ENCODE peak calls at places on chromosomes 12 and 14, in five cellular contexts. One of them, this sample, is unnamed.

GRCh38 chr12:46888568-46888967 is 62.8 kb upstream of the SLC38A4 start:
- DNase-seq in thyroid gland: no peak
- DNase-seq in stomach: no peak
- DNase-seq in skeletal muscle cell: no peak
- DNase-seq in right cardiac atrium: no peak
- DNase-seq in this sample: no peak

GRCh38 chr14:45785240-45785639 is 532.2 kb upstream of the MIS18BP1 start:
- DNase-seq in thyroid gland: no peak
- DNase-seq in stomach: peak
- DNase-seq in skeletal muscle cell: no peak
- DNase-seq in right cardiac atrium: no peak
- DNase-seq in this sample: no peak

GRCh38 chr14:71230897-71231296 is 323.6 kb downstream of the PCNX1 start:
- DNase-seq in thyroid gland: no peak
- DNase-seq in stomach: no peak
- DNase-seq in skeletal muscle cell: no peak
- DNase-seq in right cardiac atrium: no peak
- DNase-seq in this sample: no peak

GRCh38 chr12:47249719-47250506 is 170.2 kb upstream of the AMIGO2 start:
- DNase-seq in thyroid gland: no peak
- DNase-seq in stomach: no peak
- DNase-seq in skeletal muscle cell: no peak
- DNase-seq in right cardiac atrium: peak
- DNase-seq in this sample: no peak

GRCh38 chr12:67811437-67812361 is 163.2 kb downstream of the DYRK2 start:
- DNase-seq in thyroid gland: no peak
- DNase-seq in stomach: no peak
- DNase-seq in skeletal muscle cell: peak
- DNase-seq in right cardiac atrium: no peak
- DNase-seq in this sample: no peak

GRCh38 chr14:22450266-22450665 is 138.8 kb downstream of the DAD1 start:
- DNase-seq in thyroid gland: no peak
- DNase-seq in stomach: no peak
- DNase-seq in skeletal muscle cell: no peak
- DNase-seq in right cardiac atrium: no peak
- DNase-seq in this sample: no peak

GRCh38 chr12:107845226-107845979 is 70.9 kb downstream of the ASCL4 start:
- DNase-seq in thyroid gland: no peak
- DNase-seq in stomach: no peak
- DNase-seq in skeletal muscle cell: no peak
- DNase-seq in right cardiac atrium: no peak
- DNase-seq in this sample: no peak

GRCh38 chr12:2958432-2959193 is 584 bp upstream of the TEAD4 start:
- DNase-seq in thyroid gland: peak
- DNase-seq in stomach: peak
- DNase-seq in skeletal muscle cell: no peak
- DNase-seq in right cardiac atrium: peak
- DNase-seq in this sample: peak

GRCh38 chr12:62724947-62725447 is 210.0 kb downstream of the PPM1H start:
- DNase-seq in thyroid gland: peak
- DNase-seq in stomach: peak
- DNase-seq in skeletal muscle cell: peak
- DNase-seq in right cardiac atrium: no peak
- DNase-seq in this sample: peak

GRCh38 chr12:26614217-26614616 is 218.8 kb downstream of the ITPR2 start:
- DNase-seq in thyroid gland: peak
- DNase-seq in stomach: no peak
- DNase-seq in skeletal muscle cell: no peak
- DNase-seq in right cardiac atrium: peak
- DNase-seq in this sample: no peak

GRCh38 chr12:12715459-12716150 is 1.6 kb upstream of the CDKN1B start:
- DNase-seq in thyroid gland: no peak
- DNase-seq in stomach: no peak
- DNase-seq in skeletal muscle cell: no peak
- DNase-seq in right cardiac atrium: no peak
- DNase-seq in this sample: no peak

GRCh38 chr12:9806714-9807113 is 20.6 kb upstream of the KLRF1 start:
- DNase-seq in thyroid gland: no peak
- DNase-seq in stomach: no peak
- DNase-seq in skeletal muscle cell: no peak
- DNase-seq in right cardiac atrium: no peak
- DNase-seq in this sample: no peak

GRCh38 chr12:22971771-22972191 is 346.8 kb downstream of the ETNK1 start:
- DNase-seq in thyroid gland: no peak
- DNase-seq in stomach: no peak
- DNase-seq in skeletal muscle cell: peak
- DNase-seq in right cardiac atrium: no peak
- DNase-seq in this sample: no peak

GRCh38 chr12:7497661-7498060 is 5.9 kb downstream of the CD163 start:
- DNase-seq in thyroid gland: no peak
- DNase-seq in stomach: no peak
- DNase-seq in skeletal muscle cell: no peak
- DNase-seq in right cardiac atrium: no peak
- DNase-seq in this sample: no peak

GRCh38 chr12:27534060-27534764 is 10.2 kb downstream of the PPFIBP1 start:
- DNase-seq in thyroid gland: no peak
- DNase-seq in stomach: no peak
- DNase-seq in skeletal muscle cell: no peak
- DNase-seq in right cardiac atrium: no peak
- DNase-seq in this sample: no peak

GRCh38 chr12:21354641-21355040 is 18.1 kb upstream of the IAPP start:
- DNase-seq in thyroid gland: no peak
- DNase-seq in stomach: no peak
- DNase-seq in skeletal muscle cell: no peak
- DNase-seq in right cardiac atrium: no peak
- DNase-seq in this sample: no peak

GRCh38 chr12:34607520-34608195 is 585.4 kb downstream of the ALG10 start:
- DNase-seq in thyroid gland: no peak
- DNase-seq in stomach: no peak
- DNase-seq in skeletal muscle cell: no peak
- DNase-seq in right cardiac atrium: no peak
- DNase-seq in this sample: no peak

GRCh38 chr12:110661337-110661972 is 27.5 kb downstream of the HVCN1 start:
- DNase-seq in thyroid gland: peak
- DNase-seq in stomach: peak
- DNase-seq in skeletal muscle cell: no peak
- DNase-seq in right cardiac atrium: no peak
- DNase-seq in this sample: no peak

GRCh38 chr12:19946549-19946948 is 421.8 kb upstream of the PDE3A start:
- DNase-seq in thyroid gland: no peak
- DNase-seq in stomach: no peak
- DNase-seq in skeletal muscle cell: peak
- DNase-seq in right cardiac atrium: no peak
- DNase-seq in this sample: peak

GRCh38 chr14:93219103-93219726 is 12.2 kb downstream of the UBR7 start:
- DNase-seq in thyroid gland: peak
- DNase-seq in stomach: peak
- DNase-seq in skeletal muscle cell: no peak
- DNase-seq in right cardiac atrium: no peak
- DNase-seq in this sample: no peak

GRCh38 chr14:34368115-34368970 is 93.7 kb downstream of the SPTSSA start:
- DNase-seq in thyroid gland: no peak
- DNase-seq in stomach: no peak
- DNase-seq in skeletal muscle cell: no peak
- DNase-seq in right cardiac atrium: no peak
- DNase-seq in this sample: no peak

GRCh38 chr14:44960646-44961045 is 1.1 kb downstream of the KLHL28 start:
- DNase-seq in thyroid gland: no peak
- DNase-seq in stomach: no peak
- DNase-seq in skeletal muscle cell: no peak
- DNase-seq in right cardiac atrium: no peak
- DNase-seq in this sample: no peak

GRCh38 chr12:47858511-47859266 is 39.0 kb upstream of the HDAC7 start:
- DNase-seq in thyroid gland: no peak
- DNase-seq in stomach: no peak
- DNase-seq in skeletal muscle cell: no peak
- DNase-seq in right cardiac atrium: no peak
- DNase-seq in this sample: no peak

GRCh38 chr12:102702447-102703114 is 214.5 kb downstream of the PAH start:
- DNase-seq in thyroid gland: peak
- DNase-seq in stomach: peak
- DNase-seq in skeletal muscle cell: peak
- DNase-seq in right cardiac atrium: peak
- DNase-seq in this sample: peak

GRCh38 chr12:116153983-116154382 is 123.5 kb downstream of the MED13L start:
- DNase-seq in thyroid gland: no peak
- DNase-seq in stomach: no peak
- DNase-seq in skeletal muscle cell: no peak
- DNase-seq in right cardiac atrium: no peak
- DNase-seq in this sample: no peak

GRCh38 chr14:96581902-96582640 is 79.9 kb downstream of the PAPOLA start:
- DNase-seq in thyroid gland: no peak
- DNase-seq in stomach: no peak
- DNase-seq in skeletal muscle cell: no peak
- DNase-seq in right cardiac atrium: no peak
- DNase-seq in this sample: no peak

GRCh38 chr14:86722612-86723253 is 1192.8 kb downstream of the FLRT2 start:
- DNase-seq in thyroid gland: no peak
- DNase-seq in stomach: no peak
- DNase-seq in skeletal muscle cell: no peak
- DNase-seq in right cardiac atrium: no peak
- DNase-seq in this sample: no peak

GRCh38 chr12:75488553-75488952 is 8.0 kb downstream of the GLIPR1 start:
- DNase-seq in thyroid gland: no peak
- DNase-seq in stomach: no peak
- DNase-seq in skeletal muscle cell: no peak
- DNase-seq in right cardiac atrium: peak
- DNase-seq in this sample: no peak

DNA sequence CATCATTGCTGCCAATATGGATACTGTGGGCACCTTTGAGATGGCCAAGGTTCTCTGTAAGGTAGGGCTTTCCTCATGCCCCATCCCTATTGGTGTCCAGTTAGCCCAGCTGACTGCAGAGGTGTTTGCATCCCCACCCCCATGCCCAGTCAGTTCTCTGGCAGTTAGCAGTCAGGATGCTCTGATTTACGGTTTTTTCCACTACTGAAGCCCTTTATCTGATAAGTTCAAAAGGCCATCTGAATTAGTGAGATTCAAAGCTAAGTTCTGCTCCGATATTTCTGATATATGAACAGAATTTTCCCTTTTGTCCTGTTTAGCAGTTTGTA is 773 bp downstream of the GMPR2 start:
- DNase-seq in thyroid gland: no peak
- DNase-seq in stomach: no peak
- DNase-seq in skeletal muscle cell: no peak
- DNase-seq in right cardiac atrium: no peak
- DNase-seq in this sample: no peak
- H3K4me3 ChIP-seq in thyroid gland: no peak
- H3K4me3 ChIP-seq in stomach: peak
- H3K4me3 ChIP-seq in skeletal muscle cell: peak
- H3K4me3 ChIP-seq in right cardiac atrium: peak
- H3K4me3 ChIP-seq in this sample: peak

DNA sequence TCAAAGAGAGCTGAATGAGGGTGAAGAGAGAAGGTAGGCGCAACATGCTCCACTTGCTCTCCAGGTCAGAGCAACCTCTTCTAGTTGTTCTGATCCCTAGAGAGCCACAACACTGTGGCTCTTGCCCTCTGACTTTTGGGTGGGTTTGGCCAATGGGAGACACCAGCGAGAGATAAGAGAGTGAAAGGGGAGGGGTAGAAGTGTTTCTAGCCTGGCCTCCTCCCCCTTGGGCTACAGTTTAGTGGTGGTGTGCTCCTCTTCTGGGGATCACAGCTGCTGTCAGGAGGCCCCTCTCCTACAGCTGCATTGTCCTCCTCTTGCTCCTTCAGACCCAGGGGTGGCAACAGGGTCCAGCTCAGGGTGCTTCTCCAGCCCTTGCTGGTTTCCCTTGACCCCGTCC is 454.8 kb downstream of the FUT8 start:
- DNase-seq in thyroid gland: no peak
- DNase-seq in stomach: no peak
- DNase-seq in skeletal muscle cell: no peak
- DNase-seq in right cardiac atrium: no peak
- DNase-seq in this sample: no peak
- H3K4me3 ChIP-seq in thyroid gland: no peak
- H3K4me3 ChIP-seq in stomach: no peak
- H3K4me3 ChIP-seq in skeletal muscle cell: no peak
- H3K4me3 ChIP-seq in right cardiac atrium: no peak
- H3K4me3 ChIP-seq in this sample: no peak

DNA sequence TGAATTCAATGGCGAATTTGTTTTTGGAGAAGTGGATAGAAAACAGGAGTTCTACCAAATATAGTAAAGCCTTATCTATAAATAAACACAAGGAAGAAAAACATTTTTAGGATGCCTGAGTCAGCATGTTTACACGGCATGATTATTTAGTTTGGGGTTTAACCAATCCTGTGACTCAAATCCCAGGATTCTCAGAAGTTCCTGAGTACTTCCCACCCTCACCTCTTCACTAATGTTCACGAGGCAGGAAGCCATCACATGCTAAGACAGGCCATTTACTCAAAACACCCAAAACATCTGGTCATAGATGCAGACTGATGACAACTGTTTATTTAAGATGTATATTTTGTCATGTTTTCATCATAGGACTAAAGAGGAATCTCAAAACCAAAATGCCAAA is 3.4 kb upstream of the GLRX5 start:
- DNase-seq in thyroid gland: no peak
- DNase-seq in stomach: no peak
- DNase-seq in skeletal muscle cell: no peak
- DNase-seq in right cardiac atrium: no peak
- DNase-seq in this sample: peak
- H3K4me3 ChIP-seq in thyroid gland: no peak
- H3K4me3 ChIP-seq in stomach: no peak
- H3K4me3 ChIP-seq in skeletal muscle cell: no peak
- H3K4me3 ChIP-seq in right cardiac atrium: no peak
- H3K4me3 ChIP-seq in this sample: no peak

DNA sequence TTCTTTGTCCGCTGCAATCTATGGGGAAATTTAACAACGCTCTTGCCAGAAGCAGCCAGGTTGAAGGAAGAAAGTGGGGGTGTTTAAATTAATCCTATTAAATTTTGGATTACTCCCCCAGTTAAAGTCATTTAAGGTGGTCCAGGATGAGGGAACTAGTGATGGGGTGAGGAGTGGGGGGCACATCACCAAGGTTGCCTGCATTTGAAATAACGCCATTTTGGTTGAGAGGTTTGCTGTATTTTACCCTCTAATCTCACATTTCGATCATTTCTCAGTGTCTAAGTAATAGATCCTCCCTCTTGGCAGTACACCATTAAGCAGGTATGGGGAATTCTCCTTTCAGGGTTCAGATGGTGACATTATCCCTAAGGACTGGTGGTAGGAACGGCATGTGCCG is 2.6 kb downstream of the FLRT2 start:
- DNase-seq in thyroid gland: no peak
- DNase-seq in stomach: no peak
- DNase-seq in skeletal muscle cell: no peak
- DNase-seq in right cardiac atrium: no peak
- DNase-seq in this sample: no peak
- H3K4me3 ChIP-seq in thyroid gland: peak
- H3K4me3 ChIP-seq in stomach: peak
- H3K4me3 ChIP-seq in skeletal muscle cell: peak
- H3K4me3 ChIP-seq in right cardiac atrium: peak
- H3K4me3 ChIP-seq in this sample: peak

This sample was measured in AG04450.